ENCODE peak calls at places on chromosomes 3 and 15, in six cellular contexts. K, R, I, J, T and O are unnamed samples.

GRCh38 chr3:42830437-42831320 is 21.4 kb downstream of the ACKR2 start:
- DNase-seq in K (peak; percentile 46), I (no peak), J (peak; percentile 67), T (peak; percentile 27), R (no peak), O (peak; percentile 75)

GRCh38 chr15:79736435-79737000 is 160.3 kb downstream of the MTHFS start:
- DNase-seq in I (no peak), K (no peak), J (no peak), T (no peak), R (no peak), O (no peak)

GRCh38 chr3:88936837-88937236 is 170.6 kb upstream of the EPHA3 start:
- DNase-seq in K (peak; percentile 31), R (no peak), T (no peak), I (no peak), J (no peak), O (no peak)

GRCh38 chr15:73075151-73075859 is 23.0 kb downstream of the NEO1 start:
- DNase-seq in R (no peak), J (no peak), K (no peak), I (no peak), T (no peak), O (no peak)

GRCh38 chr15:57456559-57456958 is 80.3 kb downstream of the CGNL1 start:
- DNase-seq in I (no peak), T (no peak), J (no peak), R (no peak), K (no peak), O (no peak)

GRCh38 chr15:69265347-69265955 is 33.3 kb upstream of the PAQR5 start:
- DNase-seq in I (no peak), J (peak; percentile 25), R (no peak), K (peak; percentile 65), T (peak; percentile 29), O (peak; percentile 49)

GRCh38 chr3:46970391-46971091 is 6.0 kb downstream of the CCDC12 start:
- DNase-seq in J (no peak), K (no peak), R (no peak), I (no peak), T (no peak), O (no peak)

GRCh38 chr3:115834068-115834467 is 210.8 kb downstream of the GAP43 start:
- DNase-seq in T (no peak), K (no peak), J (no peak), R (no peak), I (no peak), O (no peak)

GRCh38 chr3:183490653-183491052 is 62.2 kb upstream of the MCF2L2 start:
- DNase-seq in J (no peak), I (no peak), R (no peak), K (peak; percentile 80), T (peak; percentile 63), O (no peak)